ENCODE peak calls at places on chromosomes 4 and X, in seven cellular contexts. P is H1, C is K562, X is T47D, F is GM12878, Q is HCT116, V is HepG2. H is an unnamed sample.

GRCh38 chr4:80171251-80171650 is 26.1 kb upstream of the PRDM8 start:
- DNase-seq in X (no peak), C (no peak), V (no peak), Q (no peak), F (no peak), P (no peak), H (no peak)

GRCh38 chr4:172648471-172648870 is 520.1 kb upstream of the GALNT7 start:
- DNase-seq in Q (no peak), P (no peak), C (no peak), V (no peak), F (no peak), X (no peak), H (no peak)

GRCh38 chr4:89754531-89754930 is 82.4 kb downstream of the SNCA start:
- DNase-seq in V (no peak), P (no peak), X (no peak), F (no peak), Q (no peak), C (no peak), H (no peak)

GRCh38 chr4:83599183-83599582 is 63.3 kb downstream of the GPAT3 start:
- DNase-seq in V (peak), Q (peak), X (no peak), F (no peak), P (no peak), C (peak), H (no peak)

GRCh38 chr4:167183036-167183435 is 51.3 kb downstream of the SPOCK3 start:
- DNase-seq in Q (no peak), X (no peak), P (no peak), C (no peak), F (no peak), V (no peak), H (no peak)

GRCh38 chrX:70253377-70254062 is 6.5 kb downstream of the P2RY4 start:
- DNase-seq in X (no peak), C (no peak), P (no peak), Q (peak), F (no peak), V (peak), H (no peak)

GRCh38 chrX:2654436-2655340 is 36.4 kb upstream of the CD99 start:
- DNase-seq in V (peak), X (no peak), P (no peak), Q (no peak), C (peak), F (no peak), H (no peak)

GRCh38 chrX:67536564-67536963 is 7.3 kb upstream of the AR start:
- DNase-seq in Q (no peak), C (no peak), X (no peak), F (no peak), V (no peak), P (no peak), H (no peak)

GRCh38 chrX:150372280-150372679 is 9.2 kb downstream of the MAMLD1 start:
- DNase-seq in F (no peak), V (no peak), C (no peak), P (no peak), Q (no peak), X (no peak), H (no peak)

GRCh38 chrX:48957477-48957826 is at the start of gene OTUD5:
- DNase-seq in C (peak), P (no peak), Q (no peak), F (no peak), V (peak), X (peak), H (peak)

GRCh38 chrX:133792198-133792953 is 193.0 kb downstream of the GPC3 start:
- DNase-seq in X (peak), V (peak), P (peak), F (peak), C (peak), Q (peak), H (peak)

GRCh38 chr4:40205259-40206198 is 8.7 kb downstream of the RHOH start:
- DNase-seq in C (peak), X (no peak), F (peak), V (no peak), Q (no peak), P (no peak), H (no peak)

GRCh38 chr4:158042591-158043030 is 130.2 kb downstream of the GASK1B start:
- DNase-seq in C (no peak), P (no peak), F (no peak), X (no peak), V (no peak), Q (no peak), H (no peak)

GRCh38 chr4:85102606-85103005 is 136.1 kb upstream of the WDFY3 start:
- DNase-seq in V (no peak), C (no peak), P (no peak), F (no peak), Q (no peak), X (no peak), H (no peak)

GRCh38 chr4:153261922-153262321 is 57.7 kb downstream of the TRIM2 start:
- DNase-seq in V (no peak), C (no peak), P (no peak), F (no peak), X (no peak), Q (no peak), H (no peak)

GRCh38 chr4:26459756-26460530 is 30.3 kb downstream of the CCKAR start:
- DNase-seq in Q (no peak), F (no peak), X (no peak), C (no peak), P (no peak), V (no peak), H (no peak)

GRCh38 chr4:150181536-150181935 is 103.3 kb downstream of the DCLK2 start:
- DNase-seq in Q (no peak), F (no peak), V (no peak), X (no peak), P (no peak), C (no peak), H (peak)

GRCh38 chrX:39753296-39753996 is 344.3 kb downstream of the BCOR start:
- DNase-seq in P (no peak), V (no peak), C (peak), X (no peak), Q (no peak), F (no peak), H (no peak)

GRCh38 chr4:14345356-14345775 is 656.9 kb upstream of the CPEB2 start:
- DNase-seq in Q (no peak), C (no peak), F (no peak), P (no peak), V (no peak), X (no peak), H (no peak)

GRCh38 chrX:1424452-1424851 is 28.3 kb downstream of the ASMTL start:
- DNase-seq in C (no peak), P (no peak), V (no peak), Q (no peak), F (no peak), X (no peak), H (no peak)

GRCh38 chr4:65302145-65302544 is 368.1 kb downstream of the EPHA5 start:
- DNase-seq in P (no peak), X (no peak), V (no peak), C (no peak), Q (no peak), F (no peak), H (no peak)

GRCh38 chr4:37620174-37620573 is 66.0 kb downstream of the RELL1 start:
- DNase-seq in F (no peak), P (no peak), X (no peak), C (no peak), V (no peak), Q (no peak), H (no peak)

GRCh38 chr4:143335979-143336827 is 473 bp upstream of the GAB1 start:
- DNase-seq in Q (no peak), X (no peak), F (no peak), C (peak), V (peak), P (peak), H (peak)

GRCh38 chr4:56164921-56165320 is 216.2 kb downstream of the CEP135 start:
- DNase-seq in F (no peak), Q (no peak), X (no peak), P (no peak), V (no peak), C (no peak), H (no peak)

GRCh38 chr4:43882470-43882869 is 566.1 kb downstream of the KCTD8 start:
- DNase-seq in Q (no peak), V (no peak), F (no peak), X (no peak), P (no peak), C (no peak), H (no peak)

GRCh38 chr4:67568820-67569219 is 10.3 kb downstream of the STAP1 start:
- DNase-seq in C (no peak), Q (no peak), P (no peak), V (no peak), F (no peak), X (no peak), H (no peak)

GRCh38 chr4:181592221-181592745 is 650.9 kb upstream of the TENM3 start:
- DNase-seq in P (no peak), Q (no peak), F (no peak), V (no peak), C (no peak), X (no peak), H (no peak)

GRCh38 chrX:150361070-150361776 is 1.9 kb upstream of the MAMLD1 start:
- DNase-seq in V (no peak), F (no peak), C (no peak), Q (no peak), X (no peak), P (no peak), H (peak)

GRCh38 chr4:120829113-120829831 is 93.3 kb downstream of the PRDM5 start:
- DNase-seq in Q (no peak), P (no peak), V (no peak), F (no peak), C (no peak), X (no peak), H (peak)

GRCh38 chr4:64001229-64001898 is 407.9 kb downstream of the TECRL start:
- DNase-seq in P (no peak), X (no peak), C (no peak), Q (no peak), F (peak), V (no peak), H (no peak)

GRCh38 chr4:123811763-123812390 is 415.3 kb downstream of the SPRY1 start:
- DNase-seq in Q (no peak), F (no peak), X (no peak), P (no peak), V (no peak), C (no peak), H (no peak)

GRCh38 chr4:108991929-108992328 is 229.1 kb upstream of the ETNPPL start:
- DNase-seq in V (no peak), Q (no peak), C (no peak), F (no peak), X (no peak), P (no peak), H (no peak)

GRCh38 chr4:80199004-80199579 is 1.8 kb downstream of the PRDM8 start:
- DNase-seq in V (no peak), Q (no peak), C (no peak), F (no peak), X (no peak), P (no peak), H (no peak)

GRCh38 chr4:24321637-24322036 is 262.7 kb downstream of the DHX15 start:
- DNase-seq in X (no peak), P (no peak), F (no peak), C (no peak), Q (no peak), V (no peak), H (no peak)

GRCh38 chr4:121375262-121375661 is 5.6 kb downstream of the QRFPR start:
- DNase-seq in C (no peak), P (no peak), Q (no peak), X (no peak), F (no peak), V (no peak), H (no peak)

GRCh38 chrX:47649302-47649701 is 1.1 kb downstream of the ELK1 start:
- DNase-seq in Q (no peak), P (no peak), V (no peak), X (no peak), C (peak), F (no peak), H (no peak)

GRCh38 chrX:155068165-155068564 is 2.8 kb downstream of the CMC4 start:
- DNase-seq in X (no peak), V (peak), F (no peak), Q (no peak), C (no peak), P (no peak), H (no peak)

DNA sequence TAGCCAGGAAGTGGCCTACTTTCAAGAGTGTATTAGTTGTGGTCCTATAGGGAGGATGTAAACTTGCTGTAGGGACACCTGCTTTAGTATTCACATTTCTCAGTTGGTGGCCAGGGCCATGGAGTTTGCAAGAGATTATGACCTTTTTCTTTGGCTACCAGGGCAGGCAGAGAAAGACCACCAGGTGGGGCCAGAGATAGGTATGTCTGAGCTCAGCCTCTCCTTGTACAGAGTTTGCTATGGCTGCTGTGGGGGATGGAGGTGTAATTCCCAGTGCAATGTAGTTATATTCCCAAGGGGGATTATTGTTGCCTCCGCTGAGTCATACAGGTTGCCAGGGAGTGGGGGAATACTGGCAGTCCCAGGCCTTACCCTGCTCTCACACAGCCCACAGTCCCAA is 26.3 kb upstream of the DACH2 start:
- DNase-seq in Q (no peak), C (no peak), F (no peak), P (no peak), V (no peak), X (no peak), H (no peak)
- TF ChIP-seq JUND in Q (no peak), C (no peak), F (no peak), P (no peak), V (no peak), X (no peak), H (no peak)

GRCh38 chrX:57241967-57242366 is 44.5 kb upstream of the FAAH2 start:
- DNase-seq in C (no peak), Q (no peak), F (no peak), V (no peak), X (no peak), P (no peak), H (no peak)
- TF ChIP-seq JUND in C (no peak), Q (no peak), F (no peak), V (no peak), X (no peak), P (no peak), H (no peak)

GRCh38 chr4:170949084-170949483 is 859.3 kb upstream of the AADAT start:
- DNase-seq in X (no peak), Q (no peak), F (no peak), C (no peak), P (no peak), V (no peak), H (no peak)
- TF ChIP-seq JUND in X (no peak), Q (no peak), F (no peak), C (no peak), P (no peak), V (no peak), H (no peak)

GRCh38 chr4:136900706-136901105 is 631.6 kb downstream of the PCDH18 start:
- DNase-seq in X (no peak), P (no peak), F (no peak), V (no peak), Q (no peak), C (no peak), H (no peak)
- TF ChIP-seq JUND in X (no peak), P (no peak), F (no peak), V (no peak), Q (no peak), C (no peak), H (no peak)

GRCh38 chr4:73723945-73724344 is 16.4 kb upstream of the CXCL8 start:
- DNase-seq in P (no peak), F (no peak), V (no peak), Q (no peak), X (no peak), C (no peak), H (no peak)
- TF ChIP-seq JUND in P (no peak), F (no peak), V (no peak), Q (no peak), X (no peak), C (no peak), H (no peak)

GRCh38 chrX:153804100-153804595 is 9.7 kb downstream of the SSR4 start:
- DNase-seq in V (no peak), C (no peak), F (no peak), X (no peak), Q (no peak), P (no peak), H (no peak)

GRCh38 chrX:153800746-153801145 is 6.3 kb downstream of the SSR4 start:
- DNase-seq in C (no peak), P (no peak), V (no peak), X (no peak), Q (no peak), F (no peak), H (no peak)

GRCh38 chrX:153803211-153804099 is 9.0 kb downstream of the SSR4 start:
- DNase-seq in C (no peak), P (no peak), X (no peak), F (no peak), V (no peak), Q (no peak), H (no peak)

GRCh38 chrX:153801646-153802045 is 7.2 kb downstream of the SSR4 start:
- DNase-seq in V (no peak), Q (no peak), C (no peak), F (no peak), P (no peak), X (no peak), H (no peak)

GRCh38 chrX:153802513-153803045 is 8.1 kb downstream of the SSR4 start:
- DNase-seq in F (no peak), V (no peak), Q (no peak), X (no peak), C (no peak), P (no peak), H (no peak)
- TF ChIP-seq JUND in F (no peak), V (no peak), Q (no peak), X (no peak), C (no peak), P (no peak), H (no peak)

DNA sequence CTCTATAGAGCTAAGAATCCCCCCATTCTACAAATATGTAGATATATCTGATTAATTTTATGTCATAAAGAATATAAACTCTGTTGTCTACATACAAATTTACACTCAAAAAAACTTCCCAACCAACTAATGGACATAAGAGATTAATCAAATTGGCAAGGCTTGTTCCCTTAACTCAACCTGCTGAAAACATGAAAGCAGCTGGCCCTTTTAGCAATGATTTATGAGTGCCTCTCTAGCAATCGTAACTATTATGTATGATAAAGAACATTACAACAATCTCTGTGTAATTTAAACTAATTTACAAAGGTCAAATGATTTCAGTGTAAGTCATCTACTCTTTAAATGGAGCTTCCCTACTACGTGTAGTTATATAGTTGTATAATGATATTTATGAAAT is 83.1 kb upstream of the FTHL17 start:
- DNase-seq in Q (no peak), X (no peak), P (no peak), F (no peak), V (no peak), C (no peak), H (peak)
- TF ChIP-seq JUND in Q (no peak), X (no peak), P (no peak), F (no peak), V (no peak), C (no peak), H (no peak)

DNA sequence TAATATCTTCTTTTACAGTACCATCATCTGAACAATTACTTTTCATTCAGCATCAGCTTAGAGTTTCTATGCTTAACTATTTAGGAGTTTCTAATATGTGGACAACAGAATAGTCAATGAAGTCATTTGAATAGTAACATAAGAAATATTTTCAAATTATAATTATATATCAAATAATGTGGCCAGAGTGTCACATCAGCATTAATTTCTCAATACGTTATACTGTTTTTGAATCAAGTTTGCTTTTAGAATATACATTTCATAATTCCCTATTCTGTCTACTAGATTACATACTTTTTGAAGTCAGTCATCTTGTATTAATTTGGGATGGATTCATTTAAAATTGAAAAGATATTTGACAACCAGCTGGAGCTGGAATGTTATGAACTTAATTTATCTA is 677.4 kb upstream of the PABPC4L start:
- DNase-seq in V (no peak), F (no peak), C (no peak), Q (no peak), X (no peak), P (no peak), H (no peak)
- TF ChIP-seq JUND in V (no peak), F (no peak), C (no peak), Q (no peak), X (no peak), P (no peak), H (no peak)

H was measured in SK-N-SH.